ENCODE peak calls at places on chromosome 5, in seven cellular contexts. Y is GM12878, M is IMR-90, A is SK-N-SH, B is neural progenitor cell, V is endodermal cell, J is PC-3. H is an unnamed sample. For H3K4me1, the result is how much of the 10 kb centered on the place peaks cover.

GRCh38 chr5:65955746-65956145 is 29.4 kb downstream of the ERBIN start:
- DNase-seq in Y (no peak), M (no peak), A (no peak), B (no peak), V (no peak), J (no peak), H (no peak)

GRCh38 chr5:33441241-33441844 is 578 bp downstream of the TARS1 start:
- DNase-seq in Y (peak), M (peak), A (peak), B (peak), V (peak), J (peak), H (no peak)

GRCh38 chr5:113201715-113202114 is 225.1 kb downstream of the DCP2 start:
- DNase-seq in Y (no peak), M (no peak), A (no peak), B (no peak), V (peak), J (no peak), H (no peak)

GRCh38 chr5:102341918-102342317 is 45.8 kb upstream of the SLCO4C1 start:
- DNase-seq in Y (no peak), M (no peak), A (peak), B (peak), V (no peak), J (no peak), H (no peak)

GRCh38 chr5:82847564-82847963 is 229.6 kb downstream of the TMEM167A start:
- DNase-seq in Y (no peak), M (no peak), A (no peak), B (no peak), V (no peak), J (no peak), H (no peak)

GRCh38 chr5:174690256-174690655 is 34.1 kb upstream of the MSX2 start:
- DNase-seq in Y (no peak), M (peak), A (no peak), B (peak), V (peak), J (peak), H (no peak)

GRCh38 chr5:128154943-128155342 is 71.4 kb downstream of the SLC12A2 start:
- DNase-seq in Y (no peak), M (peak), A (peak), B (no peak), V (no peak), J (no peak), H (no peak)

GRCh38 chr5:39526914-39527477 is 102.2 kb upstream of the DAB2 start:
- DNase-seq in Y (no peak), M (no peak), A (no peak), B (peak), V (peak), J (no peak), H (no peak)

GRCh38 chr5:78544531-78545200 is 103.9 kb downstream of the LHFPL2 start:
- DNase-seq in Y (peak), M (peak), A (no peak), B (no peak), V (no peak), J (no peak), H (no peak)

GRCh38 chr5:67826296-67826695 is 389.3 kb upstream of the PIK3R1 start:
- DNase-seq in Y (no peak), M (no peak), A (no peak), B (peak), V (no peak), J (no peak), H (no peak)

GRCh38 chr5:61576556-61576955 is 244.5 kb downstream of the ZSWIM6 start:
- DNase-seq in Y (no peak), M (no peak), A (no peak), B (no peak), V (no peak), J (no peak), H (no peak)

GRCh38 chr5:43121565-43122484 is 1.1 kb downstream of the ZNF131 start:
- DNase-seq in Y (no peak), M (peak), A (peak), B (no peak), V (no peak), J (peak), H (no peak)

GRCh38 chr5:172405708-172406107 is 48.6 kb downstream of the SH3PXD2B start:
- DNase-seq in Y (no peak), M (no peak), A (no peak), B (no peak), V (no peak), J (no peak), H (no peak)

GRCh38 chr5:8340739-8341344 is 471.9 kb downstream of the MTRR start:
- DNase-seq in Y (no peak), M (peak), A (peak), B (peak), V (no peak), J (peak), H (no peak)

GRCh38 chr5:68845121-68845520 is 248.7 kb upstream of the SLC30A5 start:
- DNase-seq in Y (no peak), M (no peak), A (no peak), B (no peak), V (no peak), J (peak), H (no peak)

GRCh38 chr5:79840085-79840990 is 150.7 kb downstream of the CMYA5 start:
- DNase-seq in Y (no peak), M (peak), A (no peak), B (peak), V (peak), J (no peak), H (no peak)

GRCh38 chr5:32001284-32001683 is 172.8 kb downstream of the GOLPH3 start:
- DNase-seq in Y (no peak), M (no peak), A (no peak), B (no peak), V (no peak), J (no peak), H (no peak)

GRCh38 chr5:32001722-32002121 is 172.4 kb downstream of the GOLPH3 start:
- DNase-seq in Y (no peak), M (no peak), A (no peak), B (no peak), V (no peak), J (no peak), H (no peak)

GRCh38 chr5:32004404-32004803 is 169.7 kb downstream of the GOLPH3 start:
- DNase-seq in Y (no peak), M (no peak), A (no peak), B (no peak), V (no peak), J (no peak), H (no peak)

GRCh38 chr5:32000726-32001125 is 173.4 kb downstream of the GOLPH3 start:
- DNase-seq in Y (no peak), M (no peak), A (no peak), B (no peak), V (no peak), J (no peak), H (no peak)

DNA sequence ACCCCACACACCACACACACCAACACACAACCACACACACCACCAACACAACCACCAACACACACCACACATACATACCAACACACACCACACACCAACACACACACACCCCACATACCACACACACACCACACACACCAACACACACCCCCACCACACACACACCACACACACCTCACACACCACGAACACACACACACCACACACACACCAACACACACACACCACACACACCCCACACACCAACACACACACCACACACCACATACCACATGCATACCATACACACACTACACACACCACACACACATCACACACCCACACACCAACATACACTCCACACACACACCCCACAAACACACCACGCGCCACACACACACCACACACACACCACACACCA is 171.4 kb downstream of the GOLPH3 start:
- DNase-seq in Y (no peak), M (no peak), A (no peak), B (no peak), V (no peak), J (no peak), H (no peak)
- H3K4me1 ChIP-seq in Y (under half), M (under half), A (under half), B (under half), V (under half), J (under half), H (under half)

GRCh38 chr5:173531863-173532262 is 84.6 kb downstream of the BOD1 start:
- DNase-seq in Y (no peak), M (no peak), A (no peak), B (no peak), V (no peak), J (no peak), H (no peak)

GRCh38 chr5:173532689-173533250 is 83.7 kb downstream of the BOD1 start:
- DNase-seq in Y (no peak), M (no peak), A (no peak), B (no peak), V (no peak), J (no peak), H (no peak)

GRCh38 chr5:173529861-173530260 is 86.6 kb downstream of the BOD1 start:
- DNase-seq in Y (no peak), M (no peak), A (no peak), B (no peak), V (no peak), J (no peak), H (no peak)

GRCh38 chr5:173527671-173528070 is 88.8 kb downstream of the BOD1 start:
- DNase-seq in Y (no peak), M (no peak), A (no peak), B (no peak), V (no peak), J (no peak), H (no peak)

DNA sequence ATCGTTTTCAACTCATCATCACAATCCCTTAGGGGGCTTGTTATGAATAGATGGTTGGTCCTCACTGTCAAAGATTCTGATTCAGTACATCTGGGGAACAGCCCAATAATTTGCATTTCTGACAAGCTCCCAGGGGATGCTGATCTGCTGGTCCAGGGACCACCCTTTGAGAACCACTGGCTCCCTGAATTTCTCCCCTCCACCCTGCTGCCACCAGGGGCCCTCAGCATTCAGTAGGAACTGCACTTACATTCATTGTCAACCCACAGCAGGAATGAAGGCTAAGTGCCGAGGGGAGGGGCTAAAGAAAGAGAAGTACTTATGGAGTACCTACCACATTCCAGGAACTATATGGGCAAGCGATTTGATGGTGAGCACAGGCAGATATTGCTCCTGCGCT is 85.9 kb downstream of the BOD1 start:
- DNase-seq in Y (no peak), M (no peak), A (no peak), B (peak), V (peak), J (peak), H (no peak)
- TF ChIP-seq CTCF in Y (peak), M (no peak), A (no peak), B (peak), V (peak), J (peak), H (no peak)

DNA sequence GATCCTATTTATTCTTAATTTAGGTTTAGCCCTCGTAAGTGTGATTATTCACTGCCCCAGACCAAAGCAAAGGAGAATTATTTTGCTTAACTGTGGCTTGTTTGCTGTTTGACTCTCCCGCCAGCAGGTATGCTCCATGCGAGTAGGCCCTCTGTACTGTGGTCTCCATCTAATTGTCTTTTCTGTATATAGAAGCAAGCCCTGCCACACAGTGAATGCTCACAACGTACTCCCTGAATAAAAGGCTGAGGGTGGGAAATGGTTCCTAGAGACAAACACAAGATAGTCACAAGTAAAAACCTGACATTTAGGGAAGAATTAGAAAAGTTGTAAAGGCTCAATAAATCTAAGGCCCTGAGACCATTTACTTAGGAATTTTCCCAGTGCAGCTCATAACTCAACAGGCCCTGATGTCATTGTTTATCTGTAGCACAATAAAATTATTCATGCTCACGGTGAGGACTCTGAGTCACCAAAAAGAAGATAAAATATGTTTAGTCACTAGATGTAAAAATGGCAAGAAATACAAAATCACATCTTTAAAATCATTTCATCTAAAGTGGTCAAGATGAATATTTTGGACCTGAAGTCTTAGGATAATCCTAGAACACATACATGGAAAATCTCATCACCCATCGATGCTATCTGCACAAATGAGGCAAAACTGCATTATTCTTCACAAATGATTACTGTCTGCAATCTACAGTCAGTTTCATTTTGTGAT is 473.2 kb downstream of the ENC1 start:
- DNase-seq in Y (no peak), M (peak), A (no peak), B (no peak), V (no peak), J (peak), H (no peak)
- H3K9ac ChIP-seq in Y (no peak), M (no peak), A (peak), B (no peak), V (no peak), J (peak), H (no peak)

GRCh38 chr5:159043551-159043950 is 56.2 kb downstream of the EBF1 start:
- DNase-seq in Y (no peak), M (no peak), A (no peak), B (no peak), V (no peak), J (no peak), H (no peak)

GRCh38 chr5:159038907-159039306 is 60.8 kb downstream of the EBF1 start:
- DNase-seq in Y (no peak), M (peak), A (no peak), B (no peak), V (no peak), J (no peak), H (no peak)

GRCh38 chr5:159041754-159042153 is 58.0 kb downstream of the EBF1 start:
- DNase-seq in Y (no peak), M (no peak), A (no peak), B (no peak), V (no peak), J (no peak), H (no peak)

GRCh38 chr5:159045165-159045811 is 54.4 kb downstream of the EBF1 start:
- DNase-seq in Y (no peak), M (no peak), A (no peak), B (no peak), V (no peak), J (no peak), H (no peak)

DNA sequence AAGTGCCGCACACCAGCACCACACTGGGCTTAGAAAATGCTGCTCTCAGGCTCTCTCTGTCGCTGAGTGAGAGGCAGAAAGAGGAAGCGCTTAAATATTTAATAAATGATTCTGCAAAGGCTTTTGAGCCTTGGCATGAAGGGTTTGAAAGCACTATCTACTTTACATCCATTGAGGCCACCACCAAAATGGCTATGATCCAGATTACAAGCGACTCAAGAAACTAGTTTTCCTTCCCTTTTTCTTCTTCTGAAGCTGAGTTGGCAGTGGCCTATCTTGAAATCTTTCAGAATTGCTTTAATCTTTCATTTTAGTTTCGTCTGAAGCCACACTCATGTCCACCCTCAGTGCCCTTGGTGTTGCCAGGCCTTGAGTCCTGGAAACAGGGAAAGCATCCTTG is 59.5 kb downstream of the EBF1 start:
- DNase-seq in Y (peak), M (no peak), A (no peak), B (no peak), V (no peak), J (no peak), H (no peak)
- H3K4me1 ChIP-seq in Y (under half), M (under half), A (under half), B (under half), V (under half), J (under half), H (under half)

H was measured in kidney.